ENCODE peak calls at places on chromosomes 13 and 19, in five cellular contexts. Z is heart left ventricle; V is cardiac fibroblast; X is stimulated activated CD4-positive, alpha-beta T cell treated with anti-CD3 and anti-CD28 coated beads, Interleukin-12 subunit alpha, Interleukin-12 subunit beta, amount 100 ng/mL, for 4 hours; C is nucleus accumbens. N is an unnamed sample.

GRCh38 chr19:48746738-48747575 is at the start of gene IZUMO1:
- DNase-seq in Z (peak), V (peak), C (peak), X (peak), N (peak)

GRCh38 chr19:19747357-19748220 is 14.7 kb upstream of the ZNF14 start:
- DNase-seq in C (no peak), V (no peak), X (no peak), Z (no peak), N (no peak)

GRCh38 chr13:97338571-97338970 is 95.4 kb upstream of the RAP2A start:
- DNase-seq in C (no peak), Z (no peak), V (no peak), X (no peak), N (no peak)

GRCh38 chr13:91664036-91664435 is 265.6 kb downstream of the GPC5 start:
- DNase-seq in V (no peak), X (no peak), C (no peak), Z (no peak), N (no peak)

GRCh38 chr19:51158474-51159129 is 16.5 kb downstream of the SIGLEC7 start:
- DNase-seq in V (peak), X (peak), C (no peak), Z (peak), N (no peak)

GRCh38 chr19:41877490-41877876 is 404 bp downstream of the CD79A start:
- DNase-seq in Z (no peak), C (no peak), X (no peak), V (no peak), N (no peak)

GRCh38 chr19:49779731-49780578 is 13.2 kb downstream of the AP2A1 start:
- DNase-seq in C (no peak), X (no peak), V (no peak), Z (no peak), N (no peak)

GRCh38 chr19:32599736-32600157 is 18.8 kb downstream of the PDCD5 start:
- DNase-seq in X (no peak), C (no peak), Z (no peak), V (peak), N (no peak)

N was measured in BJ.